ENCODE peak calls at places on chromosomes 5 and 9, in seven cellular contexts. P is HepG2, S is A549, A is HCT116, Y is GM12878, M is H1, L is K562. W is an unnamed sample.

GRCh38 chr5:154047324-154047723 is 8.6 kb downstream of the MFAP3 start:
- DNase-seq in Y (no peak), L (no peak), S (no peak), M (no peak), A (no peak), P (no peak), W (no peak)

GRCh38 chr9:125902224-125902623 is 155.1 kb downstream of the PBX3 start:
- DNase-seq in P (no peak), S (no peak), Y (no peak), A (no peak), M (no peak), L (no peak), W (no peak)

GRCh38 chr9:35311891-35312639 is 150.3 kb downstream of the UNC13B start:
- DNase-seq in L (no peak), M (no peak), P (no peak), S (peak), Y (no peak), A (no peak), W (peak)

GRCh38 chr9:7967093-7967827 is 167.7 kb upstream of the DMAC1 start:
- DNase-seq in M (no peak), P (no peak), L (no peak), A (no peak), Y (no peak), S (no peak), W (no peak)

GRCh38 chr9:125774106-125774505 is 26.9 kb downstream of the PBX3 start:
- DNase-seq in S (no peak), A (no peak), M (no peak), Y (no peak), P (no peak), L (no peak), W (no peak)

GRCh38 chr9:110641350-110641749 is 27.2 kb upstream of the MUSK start:
- DNase-seq in P (no peak), M (no peak), L (no peak), S (no peak), Y (no peak), A (no peak), W (no peak)

GRCh38 chr5:159106193-159106568 is 6.5 kb upstream of the EBF1 start:
- DNase-seq in Y (no peak), L (no peak), M (no peak), S (no peak), A (no peak), P (no peak), W (no peak)

GRCh38 chr5:97297063-97297715 is 114.1 kb upstream of the RIOK2 start:
- DNase-seq in M (peak), P (peak), L (no peak), S (peak), Y (peak), A (peak), W (peak)

GRCh38 chr9:130237071-130237470 is 28.5 kb upstream of the HMCN2 start:
- DNase-seq in A (no peak), M (no peak), P (no peak), Y (no peak), L (no peak), S (no peak), W (no peak)

GRCh38 chr9:72363226-72363625 is 1.8 kb downstream of the ZFAND5 start:
- DNase-seq in L (no peak), S (peak), A (no peak), P (no peak), Y (no peak), M (no peak), W (no peak)

GRCh38 chr9:131610231-131610761 is 65.0 kb downstream of the PRRT1B start:
- DNase-seq in L (no peak), Y (no peak), M (no peak), P (no peak), S (no peak), A (no peak), W (peak)

GRCh38 chr5:172820046-172820767 is 13.8 kb upstream of the ERGIC1 start:
- DNase-seq in Y (no peak), M (no peak), L (peak), P (no peak), S (no peak), A (peak), W (peak)

GRCh38 chr5:105762728-105763127 is 1908.0 kb downstream of the EFNA5 start:
- DNase-seq in L (no peak), A (no peak), M (no peak), Y (no peak), P (no peak), S (no peak), W (no peak)
- TF ChIP-seq CEBPB in L (no peak), A (no peak), M (no peak), Y (no peak), P (no peak), S (no peak), W (no peak)

DNA sequence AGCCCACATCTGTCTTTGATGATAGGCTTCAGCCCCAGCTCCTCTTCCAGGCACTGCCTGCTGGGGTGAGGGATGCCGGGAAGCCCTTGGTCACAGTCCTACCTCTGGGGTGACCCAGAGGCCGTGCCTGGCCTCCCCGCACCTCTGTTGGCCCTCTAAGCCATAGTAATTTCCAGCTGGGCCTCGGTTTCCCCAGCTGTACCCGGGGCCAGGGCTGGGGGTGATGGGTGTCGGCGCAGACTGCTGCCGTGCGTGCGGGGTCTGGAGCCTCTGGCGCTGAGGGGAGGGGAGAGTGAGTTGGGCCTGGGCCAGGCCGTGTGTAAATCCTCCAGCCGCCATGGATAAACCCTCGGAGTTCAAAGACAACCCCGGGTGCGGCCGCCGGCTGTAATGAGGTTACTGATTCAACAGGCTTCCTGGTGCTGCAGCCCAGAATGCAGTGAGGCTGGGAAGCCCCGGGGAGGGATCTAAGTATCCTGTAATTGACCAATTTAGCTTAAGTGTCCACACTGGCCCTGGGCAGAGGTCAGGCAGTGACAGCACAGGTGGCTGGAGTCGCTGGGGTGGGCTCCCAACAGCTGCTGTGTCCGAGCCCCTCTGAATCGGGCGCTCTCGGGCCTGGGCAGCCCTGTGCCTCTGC is 7.1 kb downstream of the RXRA start:
- DNase-seq in L (no peak), S (no peak), P (peak), M (no peak), Y (no peak), A (no peak), W (no peak)
- TF ChIP-seq CEBPB in L (no peak), S (no peak), P (no peak), M (no peak), Y (no peak), A (no peak), W (no peak)

GRCh38 chr9:135919318-135919717 is 12.0 kb upstream of the CAMSAP1 start:
- DNase-seq in L (no peak), A (no peak), P (no peak), S (no peak), M (no peak), Y (no peak), W (no peak)
- TF ChIP-seq CEBPB in L (no peak), A (no peak), P (no peak), S (no peak), M (no peak), Y (no peak), W (no peak)

DNA sequence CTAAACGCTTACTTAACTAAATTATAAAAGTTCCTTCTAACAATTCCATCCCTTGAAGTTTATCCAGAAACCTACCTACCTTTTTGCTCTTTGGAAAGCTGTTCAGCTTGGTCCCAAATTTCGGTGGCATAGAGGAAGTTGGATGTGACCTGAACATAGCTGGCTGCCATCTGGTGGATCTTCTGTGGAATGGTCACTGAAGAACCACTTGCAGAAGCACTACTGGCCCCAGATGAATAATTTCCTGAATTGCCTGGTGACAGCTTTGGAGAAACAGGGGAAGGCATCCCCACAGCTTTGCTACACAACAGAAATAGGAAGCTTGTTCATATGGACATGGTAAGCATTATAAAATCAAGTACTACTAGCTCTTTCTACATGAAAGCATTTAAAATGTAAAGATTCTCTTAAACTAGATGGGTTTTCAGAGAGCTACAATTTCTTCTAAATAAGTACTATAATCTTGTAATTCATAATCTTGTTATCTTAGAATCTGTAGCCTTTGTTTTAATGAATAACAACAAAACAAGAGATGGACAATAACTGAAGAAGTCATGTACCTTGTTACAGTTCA is 9.9 kb downstream of the LEAP2 start:
- DNase-seq in Y (no peak), S (peak), M (no peak), P (peak), A (peak), L (peak), W (peak)
- TF ChIP-seq CEBPB in Y (no peak), S (no peak), M (no peak), P (no peak), A (no peak), L (no peak), W (no peak)

GRCh38 chr5:120314201-120314600 is 149.9 kb upstream of the PRR16 start:
- DNase-seq in S (no peak), M (no peak), Y (no peak), L (no peak), P (no peak), A (no peak), W (peak)
- TF ChIP-seq CEBPB in S (no peak), M (no peak), Y (no peak), L (no peak), P (no peak), A (no peak), W (no peak)

GRCh38 chr9:93202919-93203712 is 19.2 kb downstream of the WNK2 start:
- DNase-seq in S (no peak), M (no peak), L (no peak), Y (no peak), P (no peak), A (no peak), W (no peak)

GRCh38 chr9:93205045-93205768 is 21.3 kb downstream of the WNK2 start:
- DNase-seq in A (no peak), P (peak), Y (no peak), S (no peak), L (no peak), M (no peak), W (no peak)

GRCh38 chr9:93205896-93206575 is 22.1 kb downstream of the WNK2 start:
- DNase-seq in M (no peak), A (no peak), S (no peak), Y (no peak), P (no peak), L (no peak), W (no peak)

GRCh38 chr9:93203713-93204469 is 20.0 kb downstream of the WNK2 start:
- DNase-seq in S (no peak), P (no peak), M (no peak), L (no peak), A (no peak), Y (no peak), W (no peak)

DNA sequence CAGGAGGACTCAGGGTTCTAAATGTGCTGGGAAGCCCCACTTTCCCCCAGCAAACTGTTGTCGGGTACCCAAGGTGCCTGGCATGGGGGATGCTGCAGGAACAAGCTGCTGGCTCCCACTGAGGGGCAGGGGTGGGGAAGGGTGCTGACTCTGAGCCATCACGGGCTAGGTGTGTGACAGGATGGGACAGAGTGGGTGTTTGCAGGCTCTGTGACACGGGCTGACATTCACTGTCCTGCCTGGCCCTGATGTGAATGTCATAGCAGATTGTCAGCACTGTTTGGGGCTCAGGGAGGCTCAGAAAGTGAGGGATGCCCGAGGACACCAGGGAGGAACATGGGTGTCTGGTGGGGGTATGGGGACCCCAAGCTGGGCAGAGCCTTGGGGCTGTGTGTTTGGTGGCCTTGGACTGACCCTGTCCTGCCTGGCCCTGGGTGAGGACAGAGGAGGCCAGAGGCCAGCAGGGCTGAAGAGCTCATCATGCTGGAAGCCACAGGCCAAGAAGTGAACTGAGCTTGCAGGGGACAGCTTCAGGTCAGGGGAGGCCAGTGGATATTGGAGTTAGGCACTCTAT is 20.6 kb downstream of the WNK2 start:
- DNase-seq in P (no peak), S (no peak), L (no peak), A (no peak), Y (no peak), M (no peak), W (no peak)
- TF ChIP-seq CEBPB in P (no peak), S (no peak), L (no peak), A (no peak), Y (no peak), M (no peak), W (no peak)

DNA sequence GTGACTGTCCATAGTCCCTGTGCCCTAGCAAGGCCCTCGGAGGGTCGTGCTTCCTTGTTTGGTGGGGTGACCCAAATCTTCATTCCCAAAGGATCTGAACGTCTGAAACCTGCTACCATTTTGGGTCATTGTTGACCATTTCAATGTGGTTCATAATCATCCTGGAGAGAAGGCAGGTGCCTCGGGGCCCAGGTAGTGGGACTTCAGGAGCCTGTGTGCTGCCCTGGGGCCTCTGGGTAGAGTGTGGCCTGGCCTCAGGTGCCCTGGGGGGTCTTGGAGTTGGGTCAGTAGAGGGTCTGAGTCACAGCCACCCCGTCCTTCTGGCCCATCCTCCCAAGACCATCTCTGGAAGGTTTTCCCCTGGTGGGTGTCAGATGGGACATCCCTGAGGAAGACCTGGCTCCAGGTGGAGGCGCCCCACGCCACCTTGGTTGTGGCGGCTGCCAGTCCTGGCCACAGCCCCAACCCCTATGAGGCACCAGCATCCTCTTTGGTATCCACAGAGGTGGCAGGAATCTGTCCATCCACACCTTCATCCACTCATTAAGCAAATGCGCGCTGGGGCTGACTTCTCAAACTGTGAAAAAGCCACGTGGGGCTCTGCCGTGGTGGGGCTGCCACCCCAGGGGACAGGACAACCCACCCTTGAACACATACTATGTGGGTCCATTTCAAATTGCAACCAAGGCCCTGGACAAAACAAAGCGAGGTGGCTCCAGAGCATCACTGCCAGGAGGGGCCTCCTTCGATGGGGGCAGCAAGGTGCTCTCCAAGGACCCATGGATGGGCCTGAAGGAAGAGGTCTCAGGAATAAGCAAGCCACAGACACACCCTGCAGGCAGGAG is 41.6 kb upstream of the FCN1 start:
- DNase-seq in L (no peak), S (no peak), A (no peak), P (no peak), M (no peak), Y (no peak), W (no peak)
- TF ChIP-seq CEBPB in L (no peak), S (no peak), A (no peak), P (no peak), M (no peak), Y (no peak), W (no peak)

GRCh38 chr9:113695901-113696300 is 180.2 kb upstream of the ZNF618 start:
- DNase-seq in L (no peak), S (no peak), A (peak), M (no peak), P (no peak), Y (no peak), W (no peak)

GRCh38 chr9:113705938-113706519 is 170.1 kb upstream of the ZNF618 start:
- DNase-seq in A (no peak), L (no peak), M (no peak), Y (no peak), P (peak), S (no peak), W (no peak)

GRCh38 chr9:113702423-113702755 is 173.7 kb upstream of the ZNF618 start:
- DNase-seq in Y (no peak), A (no peak), P (no peak), S (no peak), M (no peak), L (no peak), W (no peak)

GRCh38 chr9:113705306-113705937 is 170.7 kb upstream of the ZNF618 start:
- DNase-seq in P (no peak), M (no peak), Y (no peak), L (no peak), A (no peak), S (no peak), W (no peak)

GRCh38 chr9:113701741-113702422 is 174.2 kb upstream of the ZNF618 start:
- DNase-seq in M (no peak), L (no peak), A (no peak), Y (no peak), P (no peak), S (no peak), W (no peak)
- TF ChIP-seq CEBPB in M (no peak), L (no peak), A (no peak), Y (no peak), P (no peak), S (no peak), W (no peak)

GRCh38 chr5:58481828-58482227 is 9.4 kb upstream of the GAPT start:
- DNase-seq in A (no peak), M (no peak), P (no peak), Y (no peak), S (no peak), L (no peak), W (no peak)
- TF ChIP-seq CEBPB in A (no peak), M (no peak), P (no peak), Y (no peak), S (no peak), L (no peak), W (no peak)

W was measured in IMR-90.